ENCODE peak calls at places on chromosomes 13 and 19, in six cellular contexts. One of them, this sample, is unnamed.

GRCh38 chr13:35690546-35690945 is 214.1 kb upstream of the MAB21L1 start:
- DNase-seq in K562: no peak
- DNase-seq in GM12878: no peak
- DNase-seq in endothelial cell of umbilical vein: peak
- DNase-seq in A549: no peak
- DNase-seq in HepG2: no peak
- DNase-seq in this sample: no peak

GRCh38 chr19:37987356-37988332 is 80.6 kb downstream of the SIPA1L3 start:
- DNase-seq in K562: peak
- DNase-seq in GM12878: no peak
- DNase-seq in endothelial cell of umbilical vein: no peak
- DNase-seq in A549: no peak
- DNase-seq in HepG2: peak
- DNase-seq in this sample: no peak

GRCh38 chr19:52331757-52332156 is 4.3 kb upstream of the ZNF610 start:
- DNase-seq in K562: no peak
- DNase-seq in GM12878: no peak
- DNase-seq in endothelial cell of umbilical vein: no peak
- DNase-seq in A549: no peak
- DNase-seq in HepG2: no peak
- DNase-seq in this sample: no peak

GRCh38 chr13:46962286-46962941 is 65.6 kb upstream of the HTR2A start:
- DNase-seq in K562: no peak
- DNase-seq in GM12878: no peak
- DNase-seq in endothelial cell of umbilical vein: no peak
- DNase-seq in A549: no peak
- DNase-seq in HepG2: no peak
- DNase-seq in this sample: peak

GRCh38 chr13:33193428-33193974 is 92.1 kb downstream of the STARD13 start:
- DNase-seq in K562: no peak
- DNase-seq in GM12878: no peak
- DNase-seq in endothelial cell of umbilical vein: peak
- DNase-seq in A549: no peak
- DNase-seq in HepG2: no peak
- DNase-seq in this sample: no peak

GRCh38 chr13:72379581-72379980 is 347.8 kb downstream of the MZT1 start:
- DNase-seq in K562: no peak
- DNase-seq in GM12878: no peak
- DNase-seq in endothelial cell of umbilical vein: no peak
- DNase-seq in A549: no peak
- DNase-seq in HepG2: no peak
- DNase-seq in this sample: peak

GRCh38 chr13:58884810-58885209 is 1253.3 kb downstream of the PCDH17 start:
- DNase-seq in K562: no peak
- DNase-seq in GM12878: no peak
- DNase-seq in endothelial cell of umbilical vein: no peak
- DNase-seq in A549: no peak
- DNase-seq in HepG2: no peak
- DNase-seq in this sample: no peak

GRCh38 chr13:49023441-49023840 is 47.7 kb downstream of the FNDC3A start:
- DNase-seq in K562: no peak
- DNase-seq in GM12878: no peak
- DNase-seq in endothelial cell of umbilical vein: peak
- DNase-seq in A549: no peak
- DNase-seq in HepG2: no peak
- DNase-seq in this sample: no peak

GRCh38 chr19:31170046-31170445 is 179.2 kb downstream of the TSHZ3 start:
- DNase-seq in K562: no peak
- DNase-seq in GM12878: no peak
- DNase-seq in endothelial cell of umbilical vein: no peak
- DNase-seq in A549: no peak
- DNase-seq in HepG2: no peak
- DNase-seq in this sample: no peak

GRCh38 chr13:44816701-44817684 is 172.3 kb downstream of the NUFIP1 start:
- DNase-seq in K562: no peak
- DNase-seq in GM12878: no peak
- DNase-seq in endothelial cell of umbilical vein: peak
- DNase-seq in A549: peak
- DNase-seq in HepG2: no peak
- DNase-seq in this sample: no peak

GRCh38 chr13:36432106-36432544 is at the start of gene CCNA1:
- DNase-seq in K562: peak
- DNase-seq in GM12878: no peak
- DNase-seq in endothelial cell of umbilical vein: no peak
- DNase-seq in A549: no peak
- DNase-seq in HepG2: no peak
- DNase-seq in this sample: peak

GRCh38 chr19:919157-920050 is 2.3 kb downstream of the KISS1R start:
- DNase-seq in K562: no peak
- DNase-seq in GM12878: no peak
- DNase-seq in endothelial cell of umbilical vein: no peak
- DNase-seq in A549: no peak
- DNase-seq in HepG2: no peak
- DNase-seq in this sample: no peak

GRCh38 chr13:27958928-27959539 is 10.1 kb downstream of the CDX2 start:
- DNase-seq in K562: no peak
- DNase-seq in GM12878: no peak
- DNase-seq in endothelial cell of umbilical vein: no peak
- DNase-seq in A549: no peak
- DNase-seq in HepG2: no peak
- DNase-seq in this sample: peak

GRCh38 chr19:28024920-28025319 is 1188.0 kb downstream of the UQCRFS1 start:
- DNase-seq in K562: no peak
- DNase-seq in GM12878: no peak
- DNase-seq in endothelial cell of umbilical vein: no peak
- DNase-seq in A549: no peak
- DNase-seq in HepG2: no peak
- DNase-seq in this sample: no peak

GRCh38 chr13:75666646-75667351 is 30.7 kb downstream of the LMO7 start:
- DNase-seq in K562: no peak
- DNase-seq in GM12878: no peak
- DNase-seq in endothelial cell of umbilical vein: no peak
- DNase-seq in A549: no peak
- DNase-seq in HepG2: no peak
- DNase-seq in this sample: no peak

GRCh38 chr19:31179471-31179852 is 169.8 kb downstream of the TSHZ3 start:
- DNase-seq in K562: no peak
- DNase-seq in GM12878: no peak
- DNase-seq in endothelial cell of umbilical vein: no peak
- DNase-seq in A549: no peak
- DNase-seq in HepG2: no peak
- DNase-seq in this sample: no peak

GRCh38 chr13:50494110-50494509 is 349.4 kb downstream of the DLEU7 start:
- DNase-seq in K562: no peak
- DNase-seq in GM12878: no peak
- DNase-seq in endothelial cell of umbilical vein: no peak
- DNase-seq in A549: no peak
- DNase-seq in HepG2: no peak
- DNase-seq in this sample: peak

GRCh38 chr13:26476111-26476743 is 81.3 kb upstream of the WASF3 start:
- DNase-seq in K562: no peak
- DNase-seq in GM12878: no peak
- DNase-seq in endothelial cell of umbilical vein: peak
- DNase-seq in A549: no peak
- DNase-seq in HepG2: peak
- DNase-seq in this sample: no peak

GRCh38 chr19:7857727-7858701 is 16.2 kb downstream of the PRR36 start:
- DNase-seq in K562: peak
- DNase-seq in GM12878: no peak
- DNase-seq in endothelial cell of umbilical vein: no peak
- DNase-seq in A549: no peak
- DNase-seq in HepG2: no peak
- DNase-seq in this sample: no peak

GRCh38 chr13:78437781-78438180 is 165.6 kb downstream of the POU4F1 start:
- DNase-seq in K562: no peak
- DNase-seq in GM12878: no peak
- DNase-seq in endothelial cell of umbilical vein: no peak
- DNase-seq in A549: no peak
- DNase-seq in HepG2: no peak
- DNase-seq in this sample: no peak

GRCh38 chr19:49338691-49339363 is 3.6 kb downstream of the CD37 start:
- DNase-seq in K562: peak
- DNase-seq in GM12878: no peak
- DNase-seq in endothelial cell of umbilical vein: peak
- DNase-seq in A549: peak
- DNase-seq in HepG2: no peak
- DNase-seq in this sample: no peak

GRCh38 chr13:40379186-40379585 is 287.3 kb downstream of the FOXO1 start:
- DNase-seq in K562: no peak
- DNase-seq in GM12878: no peak
- DNase-seq in endothelial cell of umbilical vein: no peak
- DNase-seq in A549: no peak
- DNase-seq in HepG2: no peak
- DNase-seq in this sample: no peak

GRCh38 chr13:40383922-40384321 is 282.5 kb downstream of the FOXO1 start:
- DNase-seq in K562: no peak
- DNase-seq in GM12878: no peak
- DNase-seq in endothelial cell of umbilical vein: no peak
- DNase-seq in A549: no peak
- DNase-seq in HepG2: no peak
- DNase-seq in this sample: no peak

GRCh38 chr13:40383132-40383531 is 283.3 kb downstream of the FOXO1 start:
- DNase-seq in K562: no peak
- DNase-seq in GM12878: no peak
- DNase-seq in endothelial cell of umbilical vein: no peak
- DNase-seq in A549: no peak
- DNase-seq in HepG2: peak
- DNase-seq in this sample: no peak

GRCh38 chr13:40379794-40380608 is 286.4 kb downstream of the FOXO1 start:
- DNase-seq in K562: no peak
- DNase-seq in GM12878: no peak
- DNase-seq in endothelial cell of umbilical vein: no peak
- DNase-seq in A549: no peak
- DNase-seq in HepG2: no peak
- DNase-seq in this sample: no peak

GRCh38 chr13:40381935-40382764 is 284.3 kb downstream of the FOXO1 start:
- DNase-seq in K562: no peak
- DNase-seq in GM12878: no peak
- DNase-seq in endothelial cell of umbilical vein: no peak
- DNase-seq in A549: no peak
- DNase-seq in HepG2: no peak
- DNase-seq in this sample: no peak
- TF ChIP-seq MYC in K562: no peak
- TF ChIP-seq MYC in GM12878: no peak
- TF ChIP-seq MYC in endothelial cell of umbilical vein: no peak
- TF ChIP-seq MYC in A549: no peak
- TF ChIP-seq MYC in HepG2: no peak
- TF ChIP-seq MYC in this sample: no peak

GRCh38 chr19:55244004-55244680 is 14.7 kb downstream of the PPP6R1 start:
- DNase-seq in K562: no peak
- DNase-seq in GM12878: no peak
- DNase-seq in endothelial cell of umbilical vein: no peak
- DNase-seq in A549: no peak
- DNase-seq in HepG2: no peak
- DNase-seq in this sample: no peak

GRCh38 chr19:55247621-55248099 is 11.2 kb downstream of the PPP6R1 start:
- DNase-seq in K562: no peak
- DNase-seq in GM12878: no peak
- DNase-seq in endothelial cell of umbilical vein: no peak
- DNase-seq in A549: peak
- DNase-seq in HepG2: no peak
- DNase-seq in this sample: peak

GRCh38 chr19:55248166-55248675 is 10.6 kb downstream of the PPP6R1 start:
- DNase-seq in K562: no peak
- DNase-seq in GM12878: no peak
- DNase-seq in endothelial cell of umbilical vein: no peak
- DNase-seq in A549: no peak
- DNase-seq in HepG2: no peak
- DNase-seq in this sample: no peak

GRCh38 chr19:55246462-55247451 is 12.1 kb downstream of the PPP6R1 start:
- DNase-seq in K562: no peak
- DNase-seq in GM12878: no peak
- DNase-seq in endothelial cell of umbilical vein: no peak
- DNase-seq in A549: no peak
- DNase-seq in HepG2: no peak
- DNase-seq in this sample: no peak

GRCh38 chr19:55245236-55245904 is 13.4 kb downstream of the PPP6R1 start:
- DNase-seq in K562: no peak
- DNase-seq in GM12878: no peak
- DNase-seq in endothelial cell of umbilical vein: no peak
- DNase-seq in A549: no peak
- DNase-seq in HepG2: no peak
- DNase-seq in this sample: no peak
- TF ChIP-seq MAX in K562: no peak
- TF ChIP-seq MAX in GM12878: no peak
- TF ChIP-seq MAX in endothelial cell of umbilical vein: no peak
- TF ChIP-seq MAX in A549: no peak
- TF ChIP-seq MAX in HepG2: no peak
- TF ChIP-seq MAX in this sample: no peak

GRCh38 chr13:101545521-101545920 is 93.0 kb downstream of the ITGBL1 start:
- DNase-seq in K562: no peak
- DNase-seq in GM12878: no peak
- DNase-seq in endothelial cell of umbilical vein: no peak
- DNase-seq in A549: no peak
- DNase-seq in HepG2: no peak
- DNase-seq in this sample: no peak
- TF ChIP-seq MYC in K562: no peak
- TF ChIP-seq MYC in GM12878: no peak
- TF ChIP-seq MYC in endothelial cell of umbilical vein: no peak
- TF ChIP-seq MYC in A549: no peak
- TF ChIP-seq MYC in HepG2: no peak
- TF ChIP-seq MYC in this sample: no peak

GRCh38 chr19:42249769-42250168 is 5.2 kb downstream of the ERF start:
- DNase-seq in K562: no peak
- DNase-seq in GM12878: no peak
- DNase-seq in endothelial cell of umbilical vein: no peak
- DNase-seq in A549: no peak
- DNase-seq in HepG2: no peak
- DNase-seq in this sample: no peak

GRCh38 chr19:42252365-42253244 is 2.3 kb downstream of the ERF start:
- DNase-seq in K562: no peak
- DNase-seq in GM12878: no peak
- DNase-seq in endothelial cell of umbilical vein: no peak
- DNase-seq in A549: peak
- DNase-seq in HepG2: no peak
- DNase-seq in this sample: no peak

GRCh38 chr19:42250249-42250665 is 4.7 kb downstream of the ERF start:
- DNase-seq in K562: no peak
- DNase-seq in GM12878: no peak
- DNase-seq in endothelial cell of umbilical vein: no peak
- DNase-seq in A549: no peak
- DNase-seq in HepG2: no peak
- DNase-seq in this sample: no peak

GRCh38 chr19:42250666-42251531 is 4.0 kb downstream of the ERF start:
- DNase-seq in K562: no peak
- DNase-seq in GM12878: no peak
- DNase-seq in endothelial cell of umbilical vein: peak
- DNase-seq in A549: no peak
- DNase-seq in HepG2: no peak
- DNase-seq in this sample: no peak

DNA sequence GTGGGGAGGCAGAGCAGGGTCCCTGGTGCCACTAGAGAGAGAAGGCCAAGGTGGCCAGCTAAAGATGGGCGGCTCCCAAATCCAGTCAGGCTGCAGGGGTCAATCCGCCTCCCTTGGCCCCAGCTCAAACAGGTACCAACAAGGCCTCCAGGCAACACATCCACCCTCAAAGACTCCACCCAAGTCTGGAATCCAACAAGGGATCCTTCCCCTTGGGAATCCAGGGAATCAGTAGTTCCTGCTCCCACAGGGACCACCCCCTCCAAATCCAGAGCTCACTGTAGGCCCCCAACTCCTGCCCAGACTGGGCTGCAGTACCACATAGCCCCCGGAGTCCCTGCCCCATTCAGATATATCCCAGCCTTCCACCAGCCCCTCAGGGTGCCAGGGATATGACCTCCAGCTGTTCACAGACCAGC is 3.3 kb downstream of the ERF start:
- DNase-seq in K562: no peak
- DNase-seq in GM12878: no peak
- DNase-seq in endothelial cell of umbilical vein: no peak
- DNase-seq in A549: no peak
- DNase-seq in HepG2: no peak
- DNase-seq in this sample: no peak
- TF ChIP-seq MAX in K562: no peak
- TF ChIP-seq MAX in GM12878: no peak
- TF ChIP-seq MAX in endothelial cell of umbilical vein: no peak
- TF ChIP-seq MAX in A549: no peak
- TF ChIP-seq MAX in HepG2: no peak
- TF ChIP-seq MAX in this sample: no peak